ENCODE peak calls at places on chromosomes 12 and 14, in five cellular contexts. G, Y, F, K and B are unnamed samples. For H3K4me1, the result is how much of the 10 kb centered on the place peaks cover.

GRCh38 chr12:54136844-54137580 is 51.8 kb downstream of the SMUG1 start:
- DNase-seq in K (peak), Y (no peak), F (no peak), G (no peak), B (no peak)

GRCh38 chr14:73599494-73599893 is 7.8 kb downstream of the ACOT4 start:
- DNase-seq in F (no peak), Y (no peak), K (no peak), G (no peak), B (no peak)

GRCh38 chr14:73168274-73168673 is 32.0 kb downstream of the PSEN1 start:
- DNase-seq in Y (no peak), F (no peak), G (no peak), K (no peak), B (no peak)

GRCh38 chr14:21015312-21015711 is 9.5 kb downstream of the NDRG2 start:
- DNase-seq in Y (no peak), G (no peak), F (no peak), K (no peak), B (no peak)

GRCh38 chr12:27975222-27976136 is 2.9 kb upstream of the PTHLH start:
- DNase-seq in Y (no peak), K (peak), F (peak), G (peak), B (no peak)

GRCh38 chr12:42893196-42893595 is 303.6 kb upstream of the PRICKLE1 start:
- DNase-seq in F (no peak), K (no peak), Y (no peak), G (peak), B (no peak)

GRCh38 chr12:40622246-40622838 is 69.9 kb upstream of the CNTN1 start:
- DNase-seq in Y (peak), K (peak), G (peak), F (no peak), B (no peak)

GRCh38 chr12:117022465-117022864 is 76.8 kb downstream of the TESC start:
- DNase-seq in Y (no peak), F (no peak), G (no peak), K (no peak), B (no peak)

GRCh38 chr12:48185181-48185919 is 1.9 kb downstream of the CCDC184 start:
- DNase-seq in F (no peak), K (no peak), Y (no peak), G (no peak), B (no peak)

GRCh38 chr14:76917759-76918175 is 91.6 kb downstream of the LRRC74A start:
- DNase-seq in F (peak), K (peak), Y (no peak), G (no peak), B (peak)

GRCh38 chr14:52678591-52678990 is 16.8 kb downstream of the ERO1A start:
- DNase-seq in K (no peak), Y (no peak), F (no peak), G (no peak), B (no peak)

GRCh38 chr12:101368016-101368415 is 39.6 kb downstream of the ARL1 start:
- DNase-seq in Y (no peak), G (no peak), K (no peak), F (no peak), B (no peak)

GRCh38 chr14:99394602-99395001 is 86.1 kb downstream of the SETD3 start:
- DNase-seq in Y (no peak), K (no peak), G (no peak), F (no peak), B (no peak)

GRCh38 chr12:67721216-67721615 is 72.7 kb downstream of the DYRK2 start:
- DNase-seq in G (peak), F (peak), K (peak), Y (no peak), B (no peak)

GRCh38 chr12:43758247-43758727 is 303 bp downstream of the PUS7L start:
- DNase-seq in K (peak), F (peak), G (no peak), Y (no peak), B (peak)

GRCh38 chr12:94244165-94245133 is 96.1 kb downstream of the PLXNC1 start:
- DNase-seq in F (no peak), Y (no peak), G (no peak), K (no peak), B (peak)

GRCh38 chr14:94897092-94897491 is 127.2 kb upstream of the GSC start:
- DNase-seq in G (no peak), Y (no peak), F (no peak), K (no peak), B (no peak)

GRCh38 chr12:29807125-29807524 is 23.4 kb upstream of the TMTC1 start:
- DNase-seq in G (no peak), Y (no peak), K (no peak), F (no peak), B (no peak)

GRCh38 chr14:41505491-41505890 is 101.2 kb upstream of the LRFN5 start:
- DNase-seq in K (no peak), G (no peak), Y (no peak), F (no peak), B (no peak)

GRCh38 chr12:30846776-30847175 is 79.8 kb upstream of the TSPAN11 start:
- DNase-seq in Y (no peak), K (no peak), F (no peak), G (no peak), B (no peak)

GRCh38 chr14:103772078-103772712 is 56.6 kb downstream of the ZFYVE21 start:
- DNase-seq in F (no peak), Y (no peak), K (no peak), G (no peak), B (no peak)

GRCh38 chr14:103770902-103771301 is 55.3 kb downstream of the ZFYVE21 start:
- DNase-seq in K (no peak), F (no peak), G (no peak), Y (no peak), B (no peak)

GRCh38 chr14:103770500-103770899 is 54.9 kb downstream of the ZFYVE21 start:
- DNase-seq in K (no peak), G (no peak), F (no peak), Y (no peak), B (no peak)

GRCh38 chr14:103775506-103775905 is 59.9 kb downstream of the ZFYVE21 start:
- DNase-seq in G (no peak), F (no peak), Y (no peak), K (no peak), B (no peak)
- H3K27ac ChIP-seq in G (peak), F (no peak), Y (no peak), K (no peak), B (no peak)

GRCh38 chr12:124683330-124683662 is 115.9 kb upstream of the NCOR2 start:
- DNase-seq in F (no peak), G (no peak), Y (no peak), K (peak), B (no peak)
- H3K4me1 ChIP-seq in F (under half), G (under half), Y (under half), K (half or more), B (half or more)

DNA sequence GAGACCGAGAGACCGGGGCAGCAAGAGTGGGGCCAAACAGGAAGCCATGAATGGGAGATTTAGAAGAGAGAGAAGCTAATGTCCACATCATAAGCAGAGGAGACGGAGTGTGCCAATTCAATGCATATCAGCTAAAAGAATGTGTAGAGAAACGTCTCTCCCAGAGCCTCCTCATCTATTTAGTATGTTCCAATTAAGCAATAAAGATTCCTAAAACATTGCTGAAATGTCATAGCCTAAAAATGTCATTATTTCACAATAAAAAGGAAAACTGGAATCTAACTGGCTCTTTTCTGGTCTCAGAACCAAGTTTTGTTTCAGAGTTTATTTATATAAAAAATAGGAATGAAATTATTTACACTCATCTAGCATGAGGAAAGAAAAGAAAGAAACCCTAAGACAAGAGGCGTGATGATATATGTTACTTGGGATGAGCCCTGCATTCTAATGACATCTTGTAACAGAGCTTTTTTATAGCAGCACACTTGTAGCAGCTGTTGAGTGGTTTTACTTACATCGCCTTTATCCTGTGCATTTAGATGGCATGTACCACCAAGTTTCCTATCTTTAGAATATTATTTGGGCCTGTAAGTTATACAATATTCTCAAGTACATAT is 266.3 kb upstream of the PRKD1 start:
- DNase-seq in K (peak), G (no peak), F (no peak), Y (no peak), B (no peak)
- H3K27ac ChIP-seq in K (peak), G (no peak), F (no peak), Y (peak), B (no peak)

DNA sequence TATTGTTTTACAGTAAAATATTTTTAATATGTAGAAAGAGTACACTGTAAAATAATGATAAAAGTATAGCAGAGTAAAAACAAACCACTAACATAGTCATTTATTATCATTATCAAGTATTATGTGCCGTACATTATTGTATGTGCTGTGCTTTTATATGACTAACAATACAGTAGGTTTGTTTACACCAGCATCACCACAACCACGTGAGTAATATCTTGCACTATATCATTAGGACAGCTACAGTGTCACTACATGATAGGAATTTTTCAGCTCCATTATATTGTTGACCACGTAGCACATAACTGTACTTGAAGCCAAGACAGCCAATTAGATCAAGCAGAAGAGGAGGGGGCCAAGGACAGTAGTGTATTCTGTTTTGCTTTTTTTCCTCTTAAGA is 415.4 kb downstream of the RAD51B start:
- DNase-seq in Y (no peak), F (no peak), K (no peak), G (no peak), B (no peak)
- H3K4me1 ChIP-seq in Y (under half), F (under half), K (under half), G (under half), B (under half)

DNA sequence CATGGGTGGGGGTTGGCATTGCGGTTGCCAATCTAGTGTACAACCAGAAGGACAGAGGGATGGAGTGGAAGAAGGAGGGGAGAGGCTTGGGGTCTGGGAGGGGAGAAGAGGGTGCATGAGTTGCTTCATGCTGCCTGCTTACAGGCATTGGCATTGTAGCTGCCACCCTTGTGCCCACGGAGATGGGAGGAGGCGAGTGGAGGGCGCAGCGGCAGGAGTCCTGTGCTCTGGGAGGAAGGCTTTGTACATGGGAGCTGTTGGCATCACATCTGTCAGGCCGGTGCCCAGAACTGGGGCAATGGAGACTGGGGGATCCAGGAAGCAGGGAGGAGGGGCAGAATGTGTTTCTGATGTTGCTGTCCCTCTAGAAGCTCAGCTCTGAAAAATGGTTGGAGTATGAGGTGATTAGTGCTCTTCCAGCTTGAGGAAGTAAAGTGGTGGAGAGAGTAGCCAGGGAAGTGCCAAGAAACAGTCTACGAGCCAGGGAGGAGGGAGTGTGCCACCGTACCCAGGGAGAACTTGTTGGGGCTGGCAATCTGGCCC is 38.0 kb downstream of the ZFHX2 start:
- DNase-seq in G (no peak), F (no peak), Y (no peak), K (peak), B (no peak)
- H3K27ac ChIP-seq in G (no peak), F (no peak), Y (no peak), K (no peak), B (no peak)

GRCh38 chr12:7129647-7130536 is at the start of gene CLSTN3:
- DNase-seq in Y (peak), F (peak), G (peak), K (peak), B (peak)

GRCh38 chr12:7131502-7131866 is 1.3 kb downstream of the CLSTN3 start:
- DNase-seq in G (no peak), F (no peak), Y (no peak), K (no peak), B (no peak)

GRCh38 chr12:7128681-7129593 is at the start of gene RBP5:
- DNase-seq in G (no peak), K (no peak), F (no peak), Y (no peak), B (no peak)

GRCh38 chr12:7130791-7131501 is 775 bp downstream of the CLSTN3 start:
- DNase-seq in Y (no peak), G (peak), F (peak), K (peak), B (peak)

GRCh38 chr12:7130537-7130790 is 293 bp downstream of the CLSTN3 start:
- DNase-seq in G (no peak), Y (no peak), F (no peak), K (no peak), B (no peak)
- H3K4me1 ChIP-seq in G (under half), Y (under half), F (under half), K (under half), B (under half)

GRCh38 chr14:26204954-26205479 is 392.8 kb downstream of the NOVA1 start:
- DNase-seq in G (peak), F (peak), K (no peak), Y (no peak), B (no peak)
- H3K27ac ChIP-seq in G (no peak), F (no peak), K (no peak), Y (no peak), B (no peak)